ENCODE peak calls at places on chromosomes 11 and 22, in four cellular contexts. H, C, Z and V are unnamed samples.

GRCh38 chr11:18393581-18394299 is 623 bp upstream of the LDHA start:
- DNase-seq in H (peak), C (no peak), Z (no peak), V (no peak)

GRCh38 chr11:94544832-94545640 is 1.3 kb downstream of the FUT4 start:
- DNase-seq in H (no peak), C (no peak), Z (no peak), V (no peak)

GRCh38 chr22:18056161-18056666 is 21.6 kb upstream of the PEX26 start:
- DNase-seq in H (peak), C (no peak), Z (no peak), V (no peak)

GRCh38 chr11:113395782-113396336 is 8.3 kb downstream of the ANKK1 start:
- DNase-seq in H (no peak), C (no peak), Z (no peak), V (no peak)

GRCh38 chr11:9230291-9230690 is 34.9 kb downstream of the DENND5A start:
- DNase-seq in H (no peak), C (no peak), Z (no peak), V (no peak)

GRCh38 chr11:35787626-35788025 is 125.1 kb downstream of the TRIM44 start:
- DNase-seq in H (no peak), C (no peak), Z (no peak), V (no peak)

GRCh38 chr11:77093056-77093891 is 9.4 kb upstream of the OMP start:
- DNase-seq in H (no peak), C (no peak), Z (no peak), V (no peak)

GRCh38 chr22:48644997-48645396 is 1182.7 kb downstream of the BRD1 start:
- DNase-seq in H (no peak), C (no peak), Z (no peak), V (no peak)

GRCh38 chr22:37862570-37863325 is 13.5 kb downstream of the EIF3L start:
- DNase-seq in H (no peak), C (no peak), Z (no peak), V (no peak)

GRCh38 chr22:44358723-44359440 is 46.1 kb upstream of the SHISAL1 start:
- DNase-seq in H (no peak), C (no peak), Z (no peak), V (no peak)

GRCh38 chr11:46916669-46917108 is 1.7 kb downstream of the LRP4 start:
- DNase-seq in H (peak), C (peak), Z (peak), V (no peak)
- TF ChIP-seq CTCF in H (no peak), C (no peak), Z (peak), V (peak)

GRCh38 chr11:110447343-110447742 is 17.6 kb downstream of the FDX1 start:
- DNase-seq in H (no peak), C (no peak), Z (no peak), V (no peak)
- TF ChIP-seq CTCF in H (no peak), C (no peak), Z (no peak), V (no peak)

GRCh38 chr11:34512810-34513673 is 552 bp downstream of the ELF5 start:
- DNase-seq in H (peak), C (peak), Z (no peak), V (no peak)
- TF ChIP-seq CTCF in H (peak), C (peak), Z (peak), V (peak)

DNA sequence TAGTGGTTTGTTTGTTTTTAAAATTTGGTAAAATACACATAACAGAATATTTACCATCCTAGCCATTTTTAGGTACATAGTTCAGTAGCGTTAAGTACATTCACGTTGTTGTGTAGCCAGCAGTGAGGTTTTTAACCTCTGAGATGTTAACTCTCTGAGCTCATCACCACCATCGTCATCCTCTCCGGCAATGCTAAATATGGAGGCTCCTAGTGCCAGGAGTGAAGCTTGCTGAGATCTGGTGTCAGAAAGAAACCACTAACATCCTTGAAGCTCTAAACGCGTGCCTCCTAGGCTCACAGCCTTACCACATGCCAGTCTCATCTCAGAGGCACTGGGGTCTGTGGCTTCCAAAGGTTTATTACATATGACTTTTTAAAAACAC is 330.2 kb upstream of the B3GAT1 start:
- DNase-seq in H (no peak), C (no peak), Z (no peak), V (no peak)
- TF ChIP-seq CTCF in H (no peak), C (no peak), Z (no peak), V (no peak)

DNA sequence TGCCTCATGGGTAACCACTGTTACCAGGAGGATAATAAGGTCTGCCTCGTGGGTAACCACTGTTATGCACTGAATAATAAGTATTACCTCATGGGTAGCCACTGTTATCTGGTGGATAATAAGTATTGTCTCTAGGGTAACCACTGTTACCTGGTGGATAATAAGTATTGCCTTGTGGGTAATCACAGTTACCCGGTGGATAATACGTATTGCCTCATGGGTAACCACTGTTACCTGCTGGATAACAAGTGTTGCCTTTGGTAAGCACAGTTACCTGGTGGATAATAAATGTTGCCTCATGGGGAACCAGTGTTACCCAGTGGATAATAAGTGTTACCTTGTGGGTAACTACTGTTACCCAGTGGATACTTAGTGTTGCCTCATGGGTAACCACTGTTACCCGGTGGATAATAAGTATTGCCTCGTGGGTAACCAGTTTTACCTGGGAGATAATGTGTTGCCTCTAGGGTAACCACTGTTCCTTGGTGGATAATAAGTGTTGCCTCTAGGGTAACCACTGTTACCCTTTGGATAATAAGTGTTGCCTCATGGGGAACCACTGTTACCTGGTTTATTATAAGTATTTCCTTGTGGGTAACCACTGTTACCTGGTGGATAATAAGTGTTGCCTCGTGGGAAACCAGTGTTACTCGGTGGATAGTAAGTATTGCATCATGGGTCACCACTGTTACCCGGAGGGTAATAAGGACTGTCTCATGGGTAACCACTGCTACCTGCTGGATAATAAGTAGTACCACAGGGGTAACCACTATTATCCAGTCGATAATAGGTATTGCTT is 10.6 kb upstream of the NXPE4 start:
- DNase-seq in H (no peak), C (no peak), Z (no peak), V (no peak)
- TF ChIP-seq CTCF in H (no peak), C (no peak), Z (no peak), V (no peak)

GRCh38 chr11:44120169-44120568 is 24.7 kb downstream of the EXT2 start:
- DNase-seq in H (no peak), C (peak), Z (no peak), V (no peak)
- TF ChIP-seq CTCF in H (peak), C (no peak), Z (peak), V (peak)

GRCh38 chr22:31732089-31732829 is 17.7 kb downstream of the PRR14L start:
- DNase-seq in H (no peak), C (no peak), Z (no peak), V (no peak)

GRCh38 chr22:31728857-31729256 is 21.1 kb downstream of the PRR14L start:
- DNase-seq in H (no peak), C (no peak), Z (no peak), V (no peak)

GRCh38 chr22:31733580-31734079 is 16.3 kb downstream of the PRR14L start:
- DNase-seq in H (no peak), C (no peak), Z (no peak), V (no peak)

GRCh38 chr22:31726692-31727091 is 23.2 kb downstream of the PRR14L start:
- DNase-seq in H (no peak), C (no peak), Z (no peak), V (no peak)

DNA sequence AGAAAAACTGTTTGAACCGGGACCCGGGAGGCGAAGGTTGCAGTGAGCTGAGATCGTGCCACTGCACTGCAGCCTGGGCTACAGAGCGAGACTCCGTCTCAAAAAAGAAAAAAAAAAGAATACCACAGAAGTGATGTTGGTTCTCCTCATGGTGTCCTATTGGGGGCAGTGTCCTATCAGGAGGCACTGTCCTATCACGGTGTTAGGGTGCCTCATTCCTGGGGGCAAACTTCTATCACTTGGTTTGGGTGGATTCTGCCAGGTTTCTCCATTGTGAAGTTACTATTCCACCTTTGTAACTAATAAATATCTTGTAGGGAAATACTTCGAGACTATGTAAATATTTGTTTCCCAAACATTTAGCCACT is 19.6 kb downstream of the PRR14L start:
- DNase-seq in H (no peak), C (no peak), Z (no peak), V (no peak)
- TF ChIP-seq CTCF in H (no peak), C (peak), Z (peak), V (peak)

DNA sequence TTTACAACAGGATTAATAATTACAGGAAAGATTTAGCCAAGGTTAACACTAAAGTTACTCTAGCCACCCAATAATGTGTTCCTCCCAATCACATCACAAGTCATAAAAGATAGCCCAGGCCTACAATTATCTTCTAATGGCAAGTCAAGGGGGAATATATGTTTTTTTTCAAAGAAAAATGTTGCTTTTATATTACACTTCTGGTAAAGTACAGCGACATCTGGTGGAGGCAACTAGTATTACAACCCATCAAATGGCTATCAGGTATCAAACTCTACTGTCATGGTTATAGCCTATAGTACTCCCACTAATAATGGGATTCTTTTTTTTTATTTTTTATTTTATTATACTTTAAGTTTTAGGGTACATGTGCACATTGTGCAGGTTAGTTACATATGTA is 71.8 kb downstream of the XRRA1 start:
- DNase-seq in H (no peak), C (no peak), Z (no peak), V (no peak)
- TF ChIP-seq CTCF in H (peak), C (peak), Z (peak), V (peak)